ENCODE peak calls at places on chromosomes 4 and X, in seven cellular contexts. One of them, this sample, is unnamed.
A peak's percentile ranks its signal among the peaks of the same experiment; 100 is the strongest.

GRCh38 chr4:169024762-169025161 is 14.7 kb upstream of the CBR4 start:
- DNase-seq in activated gamma-delta T cell treated with anti-CD3 and anti-CD28 coated beads, Interleukin-2, amount 50 U/mL, for 16 hours: no peak
- DNase-seq in dorsolateral prefrontal cortex: no peak
- DNase-seq in IMR-90: peak; percentile 59
- DNase-seq in GM23338: peak; percentile 30
- DNase-seq in GM13976: peak; percentile 65
- DNase-seq in naive thymus-derived CD4-positive, alpha-beta T cell: no peak
- DNase-seq in this sample: peak; percentile 59

GRCh38 chrX:21740329-21741274 is 17.3 kb downstream of the SMPX start:
- DNase-seq in activated gamma-delta T cell treated with anti-CD3 and anti-CD28 coated beads, Interleukin-2, amount 50 U/mL, for 16 hours: no peak
- DNase-seq in dorsolateral prefrontal cortex: no peak
- DNase-seq in IMR-90: no peak
- DNase-seq in GM23338: no peak
- DNase-seq in GM13976: no peak
- DNase-seq in naive thymus-derived CD4-positive, alpha-beta T cell: no peak
- DNase-seq in this sample: no peak

GRCh38 chr4:108018038-108018883 is 28.6 kb downstream of the HADH start:
- DNase-seq in activated gamma-delta T cell treated with anti-CD3 and anti-CD28 coated beads, Interleukin-2, amount 50 U/mL, for 16 hours: peak; percentile 76
- DNase-seq in dorsolateral prefrontal cortex: peak; percentile 89
- DNase-seq in IMR-90: peak; percentile 77
- DNase-seq in GM23338: peak; percentile 88
- DNase-seq in GM13976: peak; percentile 73
- DNase-seq in naive thymus-derived CD4-positive, alpha-beta T cell: peak; percentile 67
- DNase-seq in this sample: peak; percentile 74

GRCh38 chr4:162782778-162783507 is 383.7 kb downstream of the NAF1 start:
- DNase-seq in activated gamma-delta T cell treated with anti-CD3 and anti-CD28 coated beads, Interleukin-2, amount 50 U/mL, for 16 hours: no peak
- DNase-seq in dorsolateral prefrontal cortex: no peak
- DNase-seq in IMR-90: no peak
- DNase-seq in GM23338: peak; percentile 33
- DNase-seq in GM13976: no peak
- DNase-seq in naive thymus-derived CD4-positive, alpha-beta T cell: no peak
- DNase-seq in this sample: no peak

GRCh38 chrX:40855411-40855810 is 120.1 kb upstream of the MED14 start:
- DNase-seq in activated gamma-delta T cell treated with anti-CD3 and anti-CD28 coated beads, Interleukin-2, amount 50 U/mL, for 16 hours: no peak
- DNase-seq in dorsolateral prefrontal cortex: no peak
- DNase-seq in IMR-90: no peak
- DNase-seq in GM23338: no peak
- DNase-seq in GM13976: no peak
- DNase-seq in naive thymus-derived CD4-positive, alpha-beta T cell: no peak
- DNase-seq in this sample: no peak

GRCh38 chr4:110107868-110108267 is 90.5 kb downstream of the ELOVL6 start:
- DNase-seq in activated gamma-delta T cell treated with anti-CD3 and anti-CD28 coated beads, Interleukin-2, amount 50 U/mL, for 16 hours: no peak
- DNase-seq in dorsolateral prefrontal cortex: no peak
- DNase-seq in IMR-90: no peak
- DNase-seq in GM23338: no peak
- DNase-seq in GM13976: no peak
- DNase-seq in naive thymus-derived CD4-positive, alpha-beta T cell: no peak
- DNase-seq in this sample: no peak

GRCh38 chr4:1517592-1518411 is 111.6 kb upstream of the NKX1-1 start:
- DNase-seq in activated gamma-delta T cell treated with anti-CD3 and anti-CD28 coated beads, Interleukin-2, amount 50 U/mL, for 16 hours: no peak
- DNase-seq in dorsolateral prefrontal cortex: no peak
- DNase-seq in IMR-90: no peak
- DNase-seq in GM23338: no peak
- DNase-seq in GM13976: no peak
- DNase-seq in naive thymus-derived CD4-positive, alpha-beta T cell: no peak
- DNase-seq in this sample: no peak

GRCh38 chr4:73704314-73705055 is 35.9 kb upstream of the CXCL8 start:
- DNase-seq in activated gamma-delta T cell treated with anti-CD3 and anti-CD28 coated beads, Interleukin-2, amount 50 U/mL, for 16 hours: no peak
- DNase-seq in dorsolateral prefrontal cortex: no peak
- DNase-seq in IMR-90: peak; percentile 100
- DNase-seq in GM23338: peak; percentile 17
- DNase-seq in GM13976: no peak
- DNase-seq in naive thymus-derived CD4-positive, alpha-beta T cell: no peak
- DNase-seq in this sample: no peak

GRCh38 chrX:8815460-8816065 is 14.4 kb upstream of the FAM9A start:
- DNase-seq in activated gamma-delta T cell treated with anti-CD3 and anti-CD28 coated beads, Interleukin-2, amount 50 U/mL, for 16 hours: no peak
- DNase-seq in dorsolateral prefrontal cortex: no peak
- DNase-seq in IMR-90: peak; percentile 40
- DNase-seq in GM23338: peak; percentile 78
- DNase-seq in GM13976: peak; percentile 32
- DNase-seq in naive thymus-derived CD4-positive, alpha-beta T cell: no peak
- DNase-seq in this sample: peak; percentile 21

GRCh38 chr4:733631-733980 is 28.0 kb downstream of the PCGF3 start:
- DNase-seq in activated gamma-delta T cell treated with anti-CD3 and anti-CD28 coated beads, Interleukin-2, amount 50 U/mL, for 16 hours: no peak
- DNase-seq in dorsolateral prefrontal cortex: no peak
- DNase-seq in IMR-90: no peak
- DNase-seq in GM23338: no peak
- DNase-seq in GM13976: no peak
- DNase-seq in naive thymus-derived CD4-positive, alpha-beta T cell: no peak
- DNase-seq in this sample: no peak

GRCh38 chrX:72169008-72169728 is 12.4 kb upstream of the PIN4 start:
- DNase-seq in activated gamma-delta T cell treated with anti-CD3 and anti-CD28 coated beads, Interleukin-2, amount 50 U/mL, for 16 hours: peak; percentile 4
- DNase-seq in dorsolateral prefrontal cortex: no peak
- DNase-seq in IMR-90: no peak
- DNase-seq in GM23338: no peak
- DNase-seq in GM13976: no peak
- DNase-seq in naive thymus-derived CD4-positive, alpha-beta T cell: peak; percentile 58
- DNase-seq in this sample: no peak

GRCh38 chrX:123731258-123731986 is 1.4 kb downstream of the THOC2 start:
- DNase-seq in activated gamma-delta T cell treated with anti-CD3 and anti-CD28 coated beads, Interleukin-2, amount 50 U/mL, for 16 hours: no peak
- DNase-seq in dorsolateral prefrontal cortex: no peak
- DNase-seq in IMR-90: peak; percentile 15
- DNase-seq in GM23338: peak; percentile 18
- DNase-seq in GM13976: no peak
- DNase-seq in naive thymus-derived CD4-positive, alpha-beta T cell: no peak
- DNase-seq in this sample: no peak

GRCh38 chr4:9781343-9782135 is at the start of gene DRD5:
- DNase-seq in activated gamma-delta T cell treated with anti-CD3 and anti-CD28 coated beads, Interleukin-2, amount 50 U/mL, for 16 hours: no peak
- DNase-seq in dorsolateral prefrontal cortex: no peak
- DNase-seq in IMR-90: no peak
- DNase-seq in GM23338: peak; percentile 75
- DNase-seq in GM13976: no peak
- DNase-seq in naive thymus-derived CD4-positive, alpha-beta T cell: no peak
- DNase-seq in this sample: no peak

GRCh38 chr4:42671431-42672194 is 14.7 kb upstream of the ATP8A1 start:
- DNase-seq in activated gamma-delta T cell treated with anti-CD3 and anti-CD28 coated beads, Interleukin-2, amount 50 U/mL, for 16 hours: peak; percentile 20
- DNase-seq in dorsolateral prefrontal cortex: no peak
- DNase-seq in IMR-90: no peak
- DNase-seq in GM23338: no peak
- DNase-seq in GM13976: no peak
- DNase-seq in naive thymus-derived CD4-positive, alpha-beta T cell: peak; percentile 27
- DNase-seq in this sample: no peak

GRCh38 chrX:8003147-8003883 is 76.1 kb upstream of the PNPLA4 start:
- DNase-seq in activated gamma-delta T cell treated with anti-CD3 and anti-CD28 coated beads, Interleukin-2, amount 50 U/mL, for 16 hours: no peak
- DNase-seq in dorsolateral prefrontal cortex: no peak
- DNase-seq in IMR-90: no peak
- DNase-seq in GM23338: no peak
- DNase-seq in GM13976: no peak
- DNase-seq in naive thymus-derived CD4-positive, alpha-beta T cell: no peak
- DNase-seq in this sample: no peak